ENCODE peak calls at places on chromosomes 13 and 19, in seven cellular contexts. K is lung, C is breast epithelium, F is lower lobe of right lung, O is kidney epithelial cell, B is brain microvascular endothelial cell, G is hepatocyte. D is an unnamed sample.
A peak's percentile ranks its signal among the peaks of the same experiment; 100 is the strongest.

GRCh38 chr19:21468791-21469190 is 36.6 kb upstream of the ZNF429 start:
- DNase-seq in K (no peak), F (no peak), B (no peak), C (no peak), O (no peak), G (no peak), D (peak; percentile 6)

GRCh38 chr19:1019980-1020867 is 699 bp downstream of the TMEM259 start:
- DNase-seq in K (no peak), B (no peak), C (no peak), O (no peak), G (no peak), F (peak; percentile 75), D (peak; percentile 43)

GRCh38 chr13:34357435-34358232 is 539.7 kb downstream of the RFC3 start:
- DNase-seq in K (no peak), C (no peak), F (no peak), O (no peak), G (no peak), B (peak; percentile 74), D (peak; percentile 3)

GRCh38 chr13:50948576-50948975 is 39.0 kb downstream of the RNASEH2B start:
- DNase-seq in K (no peak), O (no peak), B (no peak), F (no peak), G (no peak), C (no peak), D (no peak)

GRCh38 chr19:36030264-36031148 is 2.2 kb downstream of the CLIP3 start:
- DNase-seq in C (no peak), B (no peak), K (no peak), G (no peak), O (no peak), F (no peak), D (no peak)

GRCh38 chr19:29798783-29799182 is 13.0 kb upstream of the CCNE1 start:
- DNase-seq in F (no peak), O (no peak), G (no peak), C (no peak), K (no peak), B (no peak), D (no peak)

GRCh38 chr13:75480691-75481175 is 1.2 kb downstream of the TBC1D4 start:
- DNase-seq in O (no peak), F (peak; percentile 79), C (peak; percentile 83), K (peak; percentile 77), B (no peak), G (peak; percentile 60), D (peak; percentile 65)

GRCh38 chr19:6373096-6373812 is 660 bp downstream of the ALKBH7 start:
- DNase-seq in O (peak; percentile 84), G (peak; percentile 100), F (peak; percentile 99), K (peak; percentile 98), B (peak; percentile 98), C (peak; percentile 98), D (peak; percentile 99)

GRCh38 chr19:44050740-44051653 is 839 bp upstream of the ZNF223 start:
- DNase-seq in C (no peak), K (no peak), B (peak; percentile 2), O (no peak), F (no peak), G (no peak), D (no peak)

GRCh38 chr19:49114630-49115363 is 627 bp downstream of the LIN7B start:
- DNase-seq in F (peak; percentile 77), B (peak; percentile 23), G (peak; percentile 81), O (no peak), K (peak; percentile 64), C (no peak), D (peak; percentile 93)

GRCh38 chr13:93620366-93620765 is 393.8 kb downstream of the GPC6 start:
- DNase-seq in F (no peak), O (no peak), G (no peak), K (no peak), B (no peak), C (no peak), D (no peak)

GRCh38 chr13:114101325-114101821 is 31.1 kb downstream of the RASA3 start:
- DNase-seq in G (no peak), K (no peak), C (no peak), F (peak; percentile 36), O (no peak), B (no peak), D (no peak)

GRCh38 chr13:44474122-44474910 is 100.7 kb downstream of the SERP2 start:
- DNase-seq in O (no peak), K (no peak), F (no peak), C (no peak), G (no peak), B (no peak), D (no peak)

GRCh38 chr13:98143601-98144500 is 957 bp downstream of the FARP1 start:
- DNase-seq in F (peak; percentile 56), B (no peak), O (no peak), K (no peak), C (no peak), G (peak; percentile 62), D (peak; percentile 63)

GRCh38 chr19:46727757-46728156 is 10.8 kb upstream of the PRKD2 start:
- DNase-seq in B (no peak), C (no peak), F (no peak), K (no peak), G (no peak), O (no peak), D (no peak)

GRCh38 chr13:35954207-35954560 is 177.0 kb downstream of the DCLK1 start:
- DNase-seq in G (no peak), K (no peak), B (no peak), F (no peak), C (no peak), O (no peak), D (no peak)

GRCh38 chr19:310141-310651 is 19.0 kb upstream of the PLPP2 start:
- DNase-seq in C (no peak), K (no peak), O (no peak), G (no peak), B (no peak), F (no peak), D (no peak)

GRCh38 chr13:33355470-33355869 is 69.9 kb upstream of the STARD13 start:
- DNase-seq in K (no peak), C (no peak), O (no peak), F (no peak), G (no peak), B (no peak), D (no peak)

GRCh38 chr13:23985060-23985459 is 87.8 kb upstream of the C1QTNF9B start:
- DNase-seq in K (no peak), O (no peak), C (no peak), F (no peak), B (no peak), G (no peak), D (no peak)

GRCh38 chr13:46839399-46839798 is 42.4 kb upstream of the ESD start:
- DNase-seq in K (no peak), G (no peak), F (no peak), C (no peak), B (no peak), O (no peak), D (no peak)

GRCh38 chr19:4014541-4015491 is 7.3 kb downstream of the PIAS4 start:
- DNase-seq in F (no peak), B (no peak), O (no peak), K (no peak), C (peak; percentile 67), G (peak; percentile 16), D (peak; percentile 10)

GRCh38 chr19:8331263-8331840 is 10.1 kb downstream of the RPS28 start:
- DNase-seq in G (no peak), K (no peak), F (no peak), O (no peak), B (no peak), C (no peak), D (no peak)

GRCh38 chr13:23658929-23659541 is 88.8 kb downstream of the TNFRSF19 start:
- DNase-seq in O (no peak), G (no peak), F (no peak), K (no peak), B (no peak), C (no peak), D (no peak)

GRCh38 chr13:49052801-49053200 is 77.1 kb downstream of the FNDC3A start:
- DNase-seq in F (no peak), K (no peak), B (no peak), G (no peak), O (no peak), C (no peak), D (no peak)

GRCh38 chr19:33358408-33358807 is 15.1 kb upstream of the CEBPG start:
- DNase-seq in B (no peak), C (no peak), F (no peak), O (no peak), K (no peak), G (no peak), D (no peak)

GRCh38 chr19:50669319-50670101 is 20.3 kb downstream of the C19orf81 start:
- DNase-seq in K (no peak), F (no peak), G (peak; percentile 44), O (no peak), B (no peak), C (no peak), D (no peak)

GRCh38 chr19:50668416-50669318 is 19.4 kb downstream of the C19orf81 start:
- DNase-seq in B (no peak), G (no peak), K (no peak), O (no peak), C (no peak), F (no peak), D (peak; percentile 39)

GRCh38 chr19:50667759-50668231 is 18.6 kb downstream of the C19orf81 start:
- DNase-seq in B (no peak), K (no peak), F (no peak), G (no peak), C (no peak), O (no peak), D (no peak)

GRCh38 chr19:50667177-50667758 is 18.0 kb downstream of the C19orf81 start:
- DNase-seq in G (no peak), K (no peak), B (no peak), O (no peak), C (no peak), F (no peak), D (no peak)

DNA sequence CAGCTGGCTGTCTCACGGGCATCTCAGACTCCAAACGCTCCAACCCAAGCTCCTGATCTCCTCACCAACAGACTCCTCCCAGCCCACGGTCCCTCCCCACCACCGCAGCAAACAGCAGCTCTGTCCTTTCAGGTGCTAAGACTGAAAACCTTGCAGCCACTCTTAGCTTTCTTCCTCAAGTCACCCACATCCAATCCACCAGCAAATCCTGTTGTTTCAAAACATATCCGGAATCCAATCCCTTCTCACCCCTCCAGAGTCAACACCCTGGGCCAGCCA is 20.8 kb downstream of the C19orf81 start:
- DNase-seq in B (no peak), C (no peak), F (no peak), O (no peak), K (no peak), G (no peak), D (no peak)
- H3K27me3 ChIP-seq in B (peaks cover 36% of the 10 kb centered on the region), C (peaks cover 61% of the 10 kb centered on the region), F (peaks cover 78% of the 10 kb centered on the region), O (peaks cover 46% of the 10 kb centered on the region), K (peaks cover 20% of the 10 kb centered on the region), G (peaks cover 66% of the 10 kb centered on the region), D (peaks cover 72% of the 10 kb centered on the region)

GRCh38 chr19:2691951-2692350 is 10.5 kb downstream of the GNG7 start:
- DNase-seq in B (no peak), F (no peak), G (no peak), K (no peak), O (no peak), C (peak; percentile 53), D (no peak)
- H3K27me3 ChIP-seq in B (no peaks in the 10 kb centered on the region), F (no peaks in the 10 kb centered on the region), G (no peaks in the 10 kb centered on the region), K (no peaks in the 10 kb centered on the region), O (peaks cover 2% of the 10 kb centered on the region), C (no peaks in the 10 kb centered on the region), D (no peaks in the 10 kb centered on the region)

GRCh38 chr19:53992211-53992610 is 774 bp downstream of the CACNG6 start:
- DNase-seq in K (no peak), F (no peak), G (no peak), C (no peak), O (no peak), B (no peak), D (no peak)
- H3K27me3 ChIP-seq in K (peaks cover 10% of the 10 kb centered on the region), F (peaks cover 48% of the 10 kb centered on the region), G (peaks cover 8% of the 10 kb centered on the region), C (peaks cover 54% of the 10 kb centered on the region), O (peaks cover 33% of the 10 kb centered on the region), B (peaks cover 9% of the 10 kb centered on the region), D (peaks cover 80% of the 10 kb centered on the region)

GRCh38 chr13:71602327-71602726 is 264.7 kb downstream of the DACH1 start:
- DNase-seq in F (no peak), O (no peak), C (no peak), G (no peak), B (no peak), K (no peak), D (no peak)
- H3K27me3 ChIP-seq in F (no peaks in the 10 kb centered on the region), O (no peaks in the 10 kb centered on the region), C (no peaks in the 10 kb centered on the region), G (no peaks in the 10 kb centered on the region), B (no peaks in the 10 kb centered on the region), K (no peaks in the 10 kb centered on the region), D (no peaks in the 10 kb centered on the region)

D was measured in neural progenitor cell.